ENCODE peak calls at places on chromosomes 1 and 21, in ten cellular contexts. Q, B, A, Z, H, C, X, P, F and W are unnamed samples.

GRCh38 chr1:74811421-74812179 is 78.6 kb downstream of the TYW3 start:
- DNase-seq in Q (no peak), B (no peak), A (peak; percentile 6), Z (no peak), H (no peak), C (no peak), X (no peak), P (no peak), F (no peak), W (no peak)

GRCh38 chr1:99180343-99180808 is 83.9 kb upstream of the PLPPR4 start:
- DNase-seq in Q (peak; percentile 79), B (peak; percentile 69), A (peak; percentile 35), Z (peak; percentile 89), H (peak; percentile 8), C (peak; percentile 72), X (no peak), P (peak; percentile 74), F (peak; percentile 68), W (no peak)

GRCh38 chr1:236774926-236775325 is 20.2 kb upstream of the MTR start:
- DNase-seq in Q (peak; percentile 10), B (no peak), A (no peak), Z (no peak), H (no peak), C (no peak), X (no peak), P (peak; percentile 29), F (peak; percentile 37), W (no peak)

GRCh38 chr1:159071970-159072582 is 4.5 kb downstream of the AIM2 start:
- DNase-seq in Q (peak; percentile 48), B (no peak), A (peak; percentile 20), Z (peak; percentile 27), H (no peak), C (no peak), X (no peak), P (peak; percentile 62), F (peak; percentile 69), W (no peak)

GRCh38 chr1:110504221-110504620 is 14.8 kb downstream of the KCNA10 start:
- DNase-seq in Q (no peak), B (no peak), A (no peak), Z (no peak), H (no peak), C (no peak), X (peak; percentile 76), P (no peak), F (no peak), W (no peak)

GRCh38 chr1:207336559-207337467 is 15.3 kb downstream of the CD55 start:
- DNase-seq in Q (no peak), B (no peak), A (peak; percentile 45), Z (no peak), H (no peak), C (no peak), X (no peak), P (no peak), F (peak; percentile 77), W (no peak)

GRCh38 chr1:90391116-90391515 is 326.0 kb downstream of the BARHL2 start:
- DNase-seq in Q (no peak), B (no peak), A (no peak), Z (no peak), H (no peak), C (no peak), X (no peak), P (no peak), F (no peak), W (no peak)

GRCh38 chr1:23854568-23854967 is 13.5 kb downstream of the FUCA1 start:
- DNase-seq in Q (no peak), B (no peak), A (no peak), Z (no peak), H (no peak), C (no peak), X (no peak), P (peak; percentile 28), F (no peak), W (no peak)

GRCh38 chr1:116415699-116416533 is 42.9 kb downstream of the ATP1A1 start:
- DNase-seq in Q (no peak), B (no peak), A (no peak), Z (no peak), H (no peak), C (no peak), X (no peak), P (no peak), F (no peak), W (no peak)

GRCh38 chr1:216815239-216815955 is 92.2 kb upstream of the ESRRG start:
- DNase-seq in Q (no peak), B (no peak), A (no peak), Z (peak; percentile 34), H (no peak), C (no peak), X (no peak), P (peak; percentile 7), F (no peak), W (no peak)

GRCh38 chr1:156675715-156676311 is 1.4 kb downstream of the NES start:
- DNase-seq in Q (no peak), B (peak; percentile 61), A (no peak), Z (no peak), H (no peak), C (no peak), X (no peak), P (peak; percentile 41), F (no peak), W (no peak)

GRCh38 chr21:39934895-39935294 is 67.7 kb downstream of the PCP4 start:
- DNase-seq in Q (no peak), B (no peak), A (no peak), Z (no peak), H (no peak), C (no peak), X (no peak), P (no peak), F (no peak), W (no peak)

GRCh38 chr1:43143441-43143888 is 28.6 kb downstream of the EBNA1BP2 start:
- DNase-seq in Q (peak; percentile 83), B (no peak), A (no peak), Z (no peak), H (no peak), C (no peak), X (no peak), P (peak; percentile 25), F (peak; percentile 56), W (no peak)

GRCh38 chr21:17848228-17848627 is 29.1 kb upstream of the C21orf91 start:
- DNase-seq in Q (no peak), B (peak; percentile 20), A (peak; percentile 59), Z (no peak), H (no peak), C (peak; percentile 64), X (no peak), P (peak; percentile 94), F (no peak), W (no peak)

GRCh38 chr1:226048886-226049285 is 13.6 kb upstream of the H3-3A start:
- DNase-seq in Q (no peak), B (no peak), A (no peak), Z (no peak), H (no peak), C (no peak), X (no peak), P (no peak), F (no peak), W (no peak)

GRCh38 chr1:228081578-228082259 is 789 bp upstream of the ARF1 start:
- DNase-seq in Q (no peak), B (no peak), A (peak; percentile 59), Z (no peak), H (no peak), C (no peak), X (peak; percentile 65), P (no peak), F (no peak), W (no peak)

GRCh38 chr1:17200756-17201155 is 4.2 kb upstream of the PADI1 start:
- DNase-seq in Q (no peak), B (no peak), A (no peak), Z (no peak), H (no peak), C (no peak), X (no peak), P (no peak), F (no peak), W (no peak)

GRCh38 chr1:185317886-185318310 is 855 bp upstream of the IVNS1ABP start:
- DNase-seq in Q (peak; percentile 47), B (no peak), A (peak; percentile 61), Z (peak; percentile 49), H (peak; percentile 53), C (peak; percentile 65), X (no peak), P (no peak), F (peak; percentile 42), W (peak; percentile 64)

GRCh38 chr1:84944767-84945486 is 51.9 kb upstream of the LPAR3 start:
- DNase-seq in Q (peak; percentile 90), B (peak; percentile 70), A (peak; percentile 58), Z (peak; percentile 80), H (peak; percentile 58), C (peak; percentile 85), X (no peak), P (peak; percentile 92), F (peak; percentile 91), W (peak; percentile 57)

GRCh38 chr1:54017979-54018378 is at the start of gene LDLRAD1:
- DNase-seq in Q (peak; percentile 16), B (no peak), A (no peak), Z (no peak), H (no peak), C (no peak), X (no peak), P (no peak), F (no peak), W (no peak)

GRCh38 chr1:66944330-66945274 is 19.8 kb downstream of the MIER1 start:
- DNase-seq in Q (peak; percentile 52), B (peak; percentile 70), A (no peak), Z (no peak), H (no peak), C (peak; percentile 84), X (no peak), P (peak; percentile 90), F (peak; percentile 53), W (no peak)

GRCh38 chr1:207139616-207140015 is 35.6 kb downstream of the C4BPA start:
- DNase-seq in Q (no peak), B (no peak), A (no peak), Z (no peak), H (no peak), C (no peak), X (no peak), P (no peak), F (no peak), W (no peak)

GRCh38 chr1:150150511-150151021 is 850 bp downstream of the PLEKHO1 start:
- DNase-seq in Q (no peak), B (peak; percentile 64), A (no peak), Z (no peak), H (no peak), C (peak; percentile 76), X (peak; percentile 75), P (peak; percentile 41), F (no peak), W (no peak)

GRCh38 chr1:13965770-13966398 is 265.9 kb downstream of the PRDM2 start:
- DNase-seq in Q (peak; percentile 43), B (peak; percentile 24), A (peak; percentile 29), Z (peak; percentile 48), H (no peak), C (peak; percentile 82), X (no peak), P (peak; percentile 7), F (peak; percentile 35), W (no peak)

GRCh38 chr1:93578911-93579825 is 102.5 kb downstream of the BCAR3 start:
- DNase-seq in Q (no peak), B (no peak), A (no peak), Z (no peak), H (no peak), C (no peak), X (no peak), P (no peak), F (no peak), W (no peak)

GRCh38 chr1:36764796-36765195 is 269.5 kb downstream of the GRIK3 start:
- DNase-seq in Q (no peak), B (no peak), A (no peak), Z (no peak), H (no peak), C (no peak), X (peak; percentile 26), P (no peak), F (no peak), W (no peak)

GRCh38 chr1:58884706-58885661 is 101.1 kb upstream of the JUN start:
- DNase-seq in Q (no peak), B (no peak), A (no peak), Z (no peak), H (no peak), C (peak; percentile 77), X (no peak), P (no peak), F (no peak), W (no peak)

GRCh38 chr1:59391216-59392179 is 94.6 kb downstream of the FGGY start:
- DNase-seq in Q (no peak), B (peak; percentile 58), A (no peak), Z (no peak), H (no peak), C (no peak), X (no peak), P (no peak), F (no peak), W (no peak)